ENCODE peak calls at places on chromosomes 1 and 21, in five cellular contexts. S is hepatocyte, R is BE2C, O is transverse colon, Z is cardiac muscle cell. A is an unnamed sample. For H3K36me3, the result is how much of the 10 kb centered on the place peaks cover.

GRCh38 chr1:110087812-110088738 is 17.6 kb upstream of the ALX3 start:
- DNase-seq in S (peak), R (peak), O (peak), Z (peak), A (no peak)

GRCh38 chr1:99820546-99820945 is 29.6 kb upstream of the AGL start:
- DNase-seq in S (no peak), R (no peak), O (no peak), Z (no peak), A (no peak)

GRCh38 chr1:47683402-47683801 is 245.6 kb downstream of the FOXD2 start:
- DNase-seq in S (no peak), R (no peak), O (no peak), Z (no peak), A (no peak)

GRCh38 chr21:33587792-33588484 is 546 bp downstream of the DONSON start:
- DNase-seq in S (peak), R (peak), O (peak), Z (peak), A (peak)

GRCh38 chr1:31957701-31958674 is 19.8 kb upstream of the PTP4A2 start:
- DNase-seq in S (no peak), R (no peak), O (no peak), Z (peak), A (no peak)

GRCh38 chr1:61287014-61287413 is 204.7 kb downstream of the NFIA start:
- DNase-seq in S (no peak), R (no peak), O (no peak), Z (no peak), A (no peak)

GRCh38 chr1:240804475-240804874 is 192.5 kb upstream of the GREM2 start:
- DNase-seq in S (no peak), R (no peak), O (no peak), Z (no peak), A (no peak)

GRCh38 chr1:243322326-243322725 is 66.5 kb downstream of the SDCCAG8 start:
- DNase-seq in S (no peak), R (no peak), O (no peak), Z (no peak), A (no peak)

GRCh38 chr1:21647431-21648373 is 21.5 kb downstream of the RAP1GAP start:
- DNase-seq in S (peak), R (no peak), O (peak), Z (peak), A (peak)

DNA sequence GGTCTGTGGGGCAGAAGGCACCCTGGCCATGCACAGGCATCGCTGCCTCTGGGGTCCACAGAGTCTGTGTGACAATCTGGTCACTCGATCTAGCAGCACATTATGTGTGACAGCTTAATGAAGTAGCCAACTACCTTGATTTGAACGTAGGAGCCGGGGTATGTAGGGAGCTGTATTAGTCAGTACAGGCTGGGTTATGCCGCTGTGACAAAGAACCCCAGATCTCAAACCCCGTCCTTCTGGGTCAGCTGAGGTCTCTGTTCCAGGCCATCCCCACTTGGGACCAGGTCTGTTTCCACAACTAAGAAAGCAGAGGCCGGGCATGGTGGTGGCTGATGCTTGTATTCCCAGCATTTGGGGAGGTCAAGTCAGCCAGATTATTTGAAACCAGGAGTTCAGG is 8.3 kb upstream of the ATAD3B start:
- DNase-seq in S (no peak), R (no peak), O (no peak), Z (no peak), A (no peak)
- H3K36me3 ChIP-seq in S (under half), R (under half), O (under half), Z (under half), A (under half)

GRCh38 chr1:38788937-38789336 is 70.6 kb downstream of the RRAGC start:
- DNase-seq in S (no peak), R (no peak), O (no peak), Z (no peak), A (no peak)
- TF ChIP-seq CTCF in S (no peak), R (no peak), O (no peak), Z (no peak), A (no peak)

DNA sequence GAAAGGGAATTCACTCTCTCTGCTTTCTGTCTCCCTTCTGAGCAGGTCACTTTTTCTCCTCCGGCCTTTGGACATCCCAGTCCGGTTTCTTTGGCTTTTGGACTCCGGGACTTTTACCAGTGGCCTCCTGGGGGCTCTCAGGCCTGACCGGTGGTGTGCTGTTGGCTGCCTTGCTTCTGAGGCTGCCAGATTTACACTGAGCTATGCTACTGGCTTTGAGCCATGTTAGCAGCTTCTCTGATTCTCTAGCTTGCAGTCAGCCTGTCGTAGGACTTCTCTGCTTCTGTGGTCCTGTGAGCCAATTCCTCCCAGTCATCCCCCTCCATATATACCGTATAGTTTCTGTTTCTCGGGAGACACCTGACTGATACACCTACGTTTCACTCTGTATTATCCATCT is 178.3 kb downstream of the RYR2 start:
- DNase-seq in S (no peak), R (no peak), O (no peak), Z (no peak), A (no peak)
- H3K4me3 ChIP-seq in S (no peak), R (no peak), O (no peak), Z (no peak), A (no peak)

DNA sequence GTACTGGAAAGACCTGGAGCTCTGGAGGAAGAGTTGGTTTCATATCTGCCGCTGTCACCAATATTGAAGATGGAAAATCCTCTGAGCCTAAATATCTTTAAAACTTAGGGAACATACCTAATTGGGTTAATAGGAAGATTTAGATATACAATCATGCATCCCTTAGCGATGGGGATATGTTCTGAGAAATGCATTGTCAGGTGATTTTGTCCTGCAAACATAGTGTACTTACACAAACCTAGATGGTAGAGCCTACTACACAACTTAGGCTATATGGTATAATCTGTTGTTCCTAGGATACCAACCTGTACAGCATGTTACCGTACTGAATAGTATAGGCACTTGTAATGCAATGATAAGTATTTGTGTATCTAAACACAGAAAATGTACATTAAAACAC is 22.5 kb downstream of the YTHDF2 start:
- DNase-seq in S (no peak), R (no peak), O (no peak), Z (no peak), A (no peak)
- H3K36me3 ChIP-seq in S (under half), R (under half), O (under half), Z (under half), A (under half)

GRCh38 chr1:117059678-117060440 is at the start of gene TTF2:
- DNase-seq in S (peak), R (peak), O (peak), Z (peak), A (peak)
- TF ChIP-seq CTCF in S (no peak), R (peak), O (peak), Z (peak), A (peak)

GRCh38 chr21:38494254-38494648 is 4.0 kb downstream of the ERG start:
- DNase-seq in S (no peak), R (no peak), O (no peak), Z (no peak), A (no peak)

GRCh38 chr21:38496224-38496623 is 2.1 kb downstream of the ERG start:
- DNase-seq in S (no peak), R (no peak), O (no peak), Z (no peak), A (no peak)

GRCh38 chr21:38494688-38495087 is 3.6 kb downstream of the ERG start:
- DNase-seq in S (no peak), R (no peak), O (no peak), Z (no peak), A (no peak)

GRCh38 chr21:38493549-38494253 is 4.6 kb downstream of the ERG start:
- DNase-seq in S (no peak), R (no peak), O (no peak), Z (no peak), A (no peak)

DNA sequence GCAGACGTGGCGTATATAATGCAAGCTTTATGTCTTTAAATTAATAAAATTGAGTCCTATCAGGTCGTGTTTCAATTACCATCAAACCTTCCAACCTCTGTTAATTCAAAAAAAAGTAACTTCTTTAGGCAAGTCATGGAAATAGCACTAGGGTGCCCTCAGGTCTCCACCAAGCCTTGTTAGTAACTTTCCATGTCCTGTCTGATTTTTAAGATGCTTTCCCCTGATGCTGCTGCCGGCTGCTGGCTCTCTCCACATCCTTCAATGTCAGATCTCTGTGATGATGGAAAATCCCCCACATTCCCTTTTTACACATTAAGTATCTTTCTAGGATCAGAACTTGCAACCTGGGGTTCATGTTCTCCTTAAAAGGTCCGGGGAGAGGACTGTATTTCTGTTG is 3.0 kb downstream of the ERG start:
- DNase-seq in S (no peak), R (no peak), O (no peak), Z (no peak), A (no peak)
- H3K4me3 ChIP-seq in S (no peak), R (no peak), O (no peak), Z (no peak), A (no peak)

DNA sequence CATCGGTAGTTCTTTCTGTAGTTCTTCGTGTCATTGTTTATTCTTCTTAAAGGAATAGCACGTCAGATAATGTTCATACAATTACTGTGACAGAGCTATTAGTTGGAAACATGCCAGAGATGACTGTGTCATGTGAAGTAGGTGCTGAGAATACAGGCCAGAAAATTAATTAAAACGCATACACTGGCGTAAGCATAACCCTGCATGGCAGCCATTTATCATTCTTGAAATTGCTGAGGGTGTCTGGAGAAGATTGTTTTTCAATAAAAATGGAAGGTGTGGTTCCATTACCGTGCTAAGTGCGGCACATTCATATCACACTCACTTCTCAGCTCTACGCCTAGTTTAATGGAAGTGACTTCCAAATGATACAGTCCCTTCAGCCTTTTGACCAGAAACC is 7.8 kb downstream of the ETS2 start:
- DNase-seq in S (no peak), R (no peak), O (no peak), Z (no peak), A (no peak)
- H3K36me3 ChIP-seq in S (under half), R (half or more), O (under half), Z (under half), A (under half)

A was measured in Caco-2.